ENCODE peak calls at places on chromosomes 3 and 15, in six cellular contexts. F, Q, N, C, D and K are unnamed samples. For H3K27me3, the result is how much of the 10 kb centered on the place peaks cover.

GRCh38 chr3:183233986-183234385 is 19.1 kb upstream of the B3GNT5 start:
- DNase-seq in F (no peak), Q (no peak), D (no peak), N (no peak), C (no peak), K (no peak)

GRCh38 chr3:73324203-73325155 is 263.0 kb downstream of the EBLN2 start:
- DNase-seq in Q (no peak), N (peak), C (no peak), D (peak), F (peak), K (no peak)

GRCh38 chr3:138890555-138891187 is 55.9 kb upstream of the PIK3CB start:
- DNase-seq in Q (no peak), D (no peak), C (no peak), F (no peak), N (no peak), K (no peak)

GRCh38 chr3:115397433-115397832 is 225.9 kb upstream of the GAP43 start:
- DNase-seq in Q (no peak), D (no peak), F (peak), N (peak), C (no peak), K (no peak)

GRCh38 chr3:171457263-171458055 is 2.7 kb downstream of the TNIK start:
- DNase-seq in Q (no peak), F (no peak), C (peak), D (no peak), N (no peak), K (no peak)

GRCh38 chr3:99753268-99753975 is 64.2 kb upstream of the CMSS1 start:
- DNase-seq in F (peak), D (no peak), Q (no peak), C (peak), N (peak), K (no peak)

GRCh38 chr3:102480139-102480538 is 45.3 kb downstream of the ZPLD1 start:
- DNase-seq in N (no peak), F (no peak), Q (no peak), D (no peak), C (peak), K (no peak)

GRCh38 chr3:195151866-195152526 is 119.0 kb downstream of the XXYLT1 start:
- DNase-seq in D (no peak), Q (no peak), C (no peak), F (peak), N (peak), K (peak)

GRCh38 chr3:173826416-173826815 is 428.9 kb downstream of the NLGN1 start:
- DNase-seq in N (peak), F (no peak), Q (no peak), C (no peak), D (no peak), K (no peak)

GRCh38 chr15:86163771-86164170 is 84.1 kb downstream of the AGBL1 start:
- DNase-seq in D (peak), N (no peak), Q (no peak), C (no peak), F (no peak), K (no peak)

GRCh38 chr15:95979286-95979685 is 351.2 kb upstream of the NR2F2 start:
- DNase-seq in D (no peak), Q (no peak), C (no peak), F (no peak), N (no peak), K (no peak)

GRCh38 chr3:153130312-153130977 is 31.6 kb upstream of the RAP2B start:
- DNase-seq in F (peak), C (no peak), Q (no peak), D (no peak), N (peak), K (no peak)

GRCh38 chr15:63044077-63044644 is 1.6 kb downstream of the TPM1 start:
- DNase-seq in N (no peak), D (no peak), Q (no peak), C (peak), F (no peak), K (no peak)
- H3K27me3 ChIP-seq in N (under half), D (under half), Q (under half), C (under half), F (under half), K (under half)

GRCh38 chr3:188284455-188285212 is 130.7 kb downstream of the LPP start:
- DNase-seq in C (no peak), N (no peak), Q (no peak), F (no peak), D (no peak), K (no peak)

GRCh38 chr3:188286087-188286513 is 132.1 kb downstream of the LPP start:
- DNase-seq in C (no peak), D (peak), N (peak), Q (peak), F (peak), K (peak)

GRCh38 chr3:188282871-188283270 is 128.9 kb downstream of the LPP start:
- DNase-seq in D (no peak), F (no peak), C (no peak), N (no peak), Q (no peak), K (no peak)

GRCh38 chr3:188280627-188281026 is 126.7 kb downstream of the LPP start:
- DNase-seq in Q (no peak), F (no peak), D (no peak), C (no peak), N (no peak), K (no peak)

DNA sequence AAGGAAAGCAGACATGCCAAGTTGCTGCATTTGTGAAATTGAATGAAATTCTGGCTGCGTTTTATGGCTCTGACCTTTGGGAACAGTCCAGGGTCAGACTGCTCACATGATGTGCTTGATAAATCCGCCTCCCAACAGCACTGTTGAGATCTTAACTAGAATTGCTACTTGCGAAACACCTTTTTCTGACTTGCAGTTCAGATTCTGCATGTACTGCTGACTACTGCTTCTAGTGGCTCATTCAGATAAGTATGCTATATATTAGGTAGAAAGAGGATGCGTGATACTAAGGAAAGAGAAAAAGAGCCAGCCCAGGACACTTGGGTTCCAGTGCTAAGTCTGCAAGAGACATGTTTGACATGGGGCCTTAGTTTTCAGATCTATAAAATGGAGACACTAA is 129.4 kb downstream of the LPP start:
- DNase-seq in Q (peak), C (no peak), F (peak), N (no peak), D (peak), K (no peak)
- TF ChIP-seq CTCF in Q (no peak), C (no peak), F (peak), N (peak), D (no peak), K (no peak)

GRCh38 chr15:67768592-67768991 is 56.7 kb upstream of the SKOR1 start:
- DNase-seq in D (no peak), N (no peak), F (no peak), C (no peak), Q (no peak), K (no peak)

GRCh38 chr15:67774626-67775025 is 50.7 kb upstream of the SKOR1 start:
- DNase-seq in Q (no peak), F (no peak), N (no peak), D (no peak), C (no peak), K (no peak)

GRCh38 chr15:67770098-67770628 is 55.1 kb upstream of the SKOR1 start:
- DNase-seq in D (no peak), Q (no peak), C (no peak), N (no peak), F (no peak), K (no peak)

GRCh38 chr15:67769468-67770097 is 55.7 kb upstream of the SKOR1 start:
- DNase-seq in F (no peak), N (no peak), Q (no peak), C (no peak), D (no peak), K (no peak)

GRCh38 chr15:67771201-67771600 is 54.1 kb upstream of the SKOR1 start:
- DNase-seq in C (peak), F (no peak), N (no peak), Q (no peak), D (no peak), K (no peak)
- H3K27ac ChIP-seq in C (no peak), F (no peak), N (no peak), Q (no peak), D (no peak), K (no peak)

GRCh38 chr15:74135041-74135565 is 4.7 kb downstream of the ISLR2 start:
- DNase-seq in D (peak), C (no peak), Q (no peak), N (no peak), F (no peak), K (no peak)
- H3K27me3 ChIP-seq in D (under half), C (half or more), Q (under half), N (under half), F (half or more), K (half or more)

GRCh38 chr3:42749025-42749752 is 23.9 kb downstream of the CCDC13 start:
- DNase-seq in F (no peak), Q (no peak), C (no peak), N (no peak), D (peak), K (no peak)

GRCh38 chr3:42750834-42751233 is 22.2 kb downstream of the CCDC13 start:
- DNase-seq in N (no peak), D (peak), F (no peak), C (no peak), Q (no peak), K (no peak)

GRCh38 chr3:42751609-42752008 is 21.4 kb downstream of the CCDC13 start:
- DNase-seq in Q (no peak), D (peak), C (no peak), F (no peak), N (no peak), K (no peak)

GRCh38 chr3:42747581-42747980 is 25.5 kb downstream of the CCDC13 start:
- DNase-seq in N (no peak), Q (no peak), F (no peak), C (no peak), D (no peak), K (no peak)

GRCh38 chr3:42749753-42750231 is 23.3 kb downstream of the CCDC13 start:
- DNase-seq in C (peak), F (peak), Q (no peak), N (no peak), D (no peak), K (no peak)
- TF ChIP-seq CTCF in C (peak), F (peak), Q (peak), N (peak), D (peak), K (peak)

DNA sequence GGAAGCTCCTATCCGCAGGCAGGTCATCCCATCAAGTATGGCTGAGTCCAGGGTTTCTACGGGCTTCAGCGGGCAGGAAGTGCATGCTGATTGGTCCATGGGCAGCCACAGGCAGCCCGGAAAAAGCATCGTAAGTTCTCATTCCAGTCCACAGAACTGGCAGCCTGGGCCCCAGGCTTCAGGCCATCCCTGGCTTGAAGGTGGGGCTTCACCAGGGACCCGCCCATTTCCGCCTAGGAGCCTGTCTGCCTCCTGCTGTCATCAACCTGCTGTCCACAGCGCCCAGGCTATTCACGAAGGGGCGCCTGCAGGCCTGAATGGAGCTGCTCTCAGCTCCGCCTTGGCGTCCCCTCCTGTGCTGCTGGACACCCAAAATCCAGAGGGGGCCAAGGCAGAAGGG is 13.9 kb downstream of the PCYT1A start:
- DNase-seq in C (peak), F (no peak), D (no peak), N (no peak), Q (no peak), K (no peak)
- H3K27ac ChIP-seq in C (peak), F (no peak), D (no peak), N (no peak), Q (no peak), K (no peak)

GRCh38 chr15:76236350-76236749 is 74.9 kb downstream of the ETFA start:
- DNase-seq in C (no peak), D (no peak), Q (no peak), F (no peak), N (no peak), K (no peak)
- H3K27me3 ChIP-seq in C (under half), D (under half), Q (under half), F (under half), N (under half), K (under half)

DNA sequence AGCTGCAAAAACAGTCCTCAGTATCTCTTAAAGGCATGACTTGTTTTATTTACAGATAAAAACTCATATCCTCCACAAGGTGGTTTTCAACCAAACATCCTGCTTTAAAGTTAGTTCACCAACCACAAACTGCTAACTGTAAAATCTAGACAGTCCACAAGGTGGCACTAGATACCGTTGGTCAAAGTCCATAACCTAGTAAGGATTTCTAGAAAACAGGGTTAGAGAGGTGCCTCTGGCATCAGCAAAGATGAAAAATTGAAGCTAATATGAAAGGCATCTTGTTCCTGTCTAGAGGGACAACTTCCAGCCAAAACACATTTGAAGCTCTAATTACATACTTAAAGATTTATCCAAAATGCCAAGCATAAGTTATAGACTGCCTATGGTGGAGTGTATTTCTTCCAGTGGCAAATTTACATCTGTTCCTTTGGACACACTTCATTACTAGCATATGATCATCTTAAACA is 56.0 kb downstream of the ZMAT3 start:
- DNase-seq in Q (no peak), F (peak), C (peak), D (peak), N (peak), K (peak)
- TF ChIP-seq CTCF in Q (peak), F (peak), C (peak), D (peak), N (peak), K (peak)

GRCh38 chr3:120160050-120160449 is 65.8 kb upstream of the GSK3B start:
- DNase-seq in Q (no peak), C (no peak), N (peak), F (peak), D (no peak), K (peak)

GRCh38 chr3:120161902-120162301 is 67.7 kb upstream of the GSK3B start:
- DNase-seq in F (no peak), D (no peak), C (no peak), Q (no peak), N (no peak), K (no peak)

GRCh38 chr3:120163023-120163422 is 68.8 kb upstream of the GSK3B start:
- DNase-seq in F (no peak), N (no peak), C (no peak), D (no peak), Q (no peak), K (no peak)

GRCh38 chr3:120163816-120164215 is 69.6 kb upstream of the GSK3B start:
- DNase-seq in D (no peak), Q (no peak), C (no peak), N (no peak), F (peak), K (no peak)

GRCh38 chr3:120162400-120162799 is 68.2 kb upstream of the GSK3B start:
- DNase-seq in N (no peak), F (no peak), Q (no peak), D (no peak), C (no peak), K (peak)
- H3K27ac ChIP-seq in N (no peak), F (no peak), Q (no peak), D (no peak), C (no peak), K (no peak)